ENCODE peak calls at places on chromosome 2, in four cellular contexts. U is spleen, S is tibial nerve, Z is right cardiac atrium. H is an unnamed sample. For H3K4me1 and H3K27me3, the result is how much of the 10 kb centered on the place peaks cover.

GRCh38 chr2:237092920-237093781 is 7.5 kb downstream of the COPS8 start:
- DNase-seq in U (no peak), S (no peak), Z (peak), H (no peak)

GRCh38 chr2:45337396-45337795 is 273.7 kb downstream of the SRBD1 start:
- DNase-seq in U (no peak), S (no peak), Z (no peak), H (no peak)

GRCh38 chr2:169012812-169013627 is 18.1 kb downstream of the ABCB11 start:
- DNase-seq in U (no peak), S (no peak), Z (no peak), H (no peak)

GRCh38 chr2:234792566-234792965 is 159.3 kb upstream of the SH3BP4 start:
- DNase-seq in U (no peak), S (no peak), Z (no peak), H (no peak)

GRCh38 chr2:37670378-37671012 is 947 bp downstream of the CDC42EP3 start:
- DNase-seq in U (no peak), S (no peak), Z (no peak), H (no peak)

GRCh38 chr2:58834404-58834803 is 593.3 kb upstream of the FANCL start:
- DNase-seq in U (no peak), S (no peak), Z (no peak), H (no peak)

GRCh38 chr2:218291318-218291933 is 877 bp downstream of the TMBIM1 start:
- DNase-seq in U (peak), S (no peak), Z (no peak), H (peak)

GRCh38 chr2:83784920-83785319 is 674.2 kb downstream of the SUCLG1 start:
- DNase-seq in U (no peak), S (no peak), Z (no peak), H (no peak)

GRCh38 chr2:8309131-8309530 is 372.7 kb upstream of the ID2 start:
- DNase-seq in U (no peak), S (no peak), Z (no peak), H (no peak)

GRCh38 chr2:171893196-171893823 is 734 bp downstream of the SLC25A12 start:
- DNase-seq in U (no peak), S (no peak), Z (no peak), H (peak)

GRCh38 chr2:98748303-98749052 is 17.5 kb upstream of the MGAT4A start:
- DNase-seq in U (no peak), S (no peak), Z (no peak), H (no peak)
- H3K27ac ChIP-seq in U (no peak), S (peak), Z (no peak), H (peak)

GRCh38 chr2:98460573-98461560 is 16.2 kb downstream of the INPP4A start:
- DNase-seq in U (peak), S (no peak), Z (no peak), H (no peak)

GRCh38 chr2:98458207-98458606 is 13.5 kb downstream of the INPP4A start:
- DNase-seq in U (no peak), S (no peak), Z (no peak), H (no peak)

GRCh38 chr2:98457045-98457696 is 12.5 kb downstream of the INPP4A start:
- DNase-seq in U (no peak), S (no peak), Z (no peak), H (no peak)

GRCh38 chr2:98459776-98460175 is 15.1 kb downstream of the INPP4A start:
- DNase-seq in U (no peak), S (no peak), Z (no peak), H (no peak)

DNA sequence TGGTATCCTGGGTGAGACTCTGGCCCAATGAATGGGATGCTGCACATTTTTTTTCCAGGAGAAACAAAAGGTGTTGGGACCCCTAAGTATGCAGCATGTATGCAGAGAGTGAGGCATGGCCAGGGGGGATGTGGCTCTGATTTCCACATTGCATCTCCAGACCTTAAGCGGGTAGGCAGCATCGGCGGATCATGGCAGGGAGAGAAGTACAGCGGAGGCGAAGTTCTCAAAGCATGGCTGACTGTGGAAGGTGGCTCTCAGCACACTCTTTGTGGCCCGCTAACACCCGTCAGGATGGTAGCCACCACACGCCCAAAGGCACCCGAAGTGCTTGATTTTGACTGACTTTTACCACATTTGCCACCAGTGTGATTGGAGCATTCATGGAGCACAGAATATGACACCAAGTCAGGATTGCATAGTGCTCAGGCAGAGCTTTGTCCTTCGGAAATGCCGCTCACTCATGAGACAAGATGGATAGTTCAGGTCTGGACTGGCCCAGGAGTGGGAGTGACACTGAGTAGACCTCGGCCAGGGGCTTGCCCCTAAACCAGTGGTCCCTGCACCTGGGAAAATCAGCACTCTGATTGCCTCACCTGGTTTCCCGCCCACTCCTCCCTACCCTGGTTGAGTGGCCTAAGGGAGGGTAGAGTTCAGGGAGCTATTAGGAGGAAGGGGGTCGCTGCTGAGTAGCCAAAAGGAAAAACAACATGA is 14.2 kb downstream of the INPP4A start:
- DNase-seq in U (peak), S (no peak), Z (no peak), H (no peak)
- H3K4me1 ChIP-seq in U (half or more), S (under half), Z (under half), H (under half)

DNA sequence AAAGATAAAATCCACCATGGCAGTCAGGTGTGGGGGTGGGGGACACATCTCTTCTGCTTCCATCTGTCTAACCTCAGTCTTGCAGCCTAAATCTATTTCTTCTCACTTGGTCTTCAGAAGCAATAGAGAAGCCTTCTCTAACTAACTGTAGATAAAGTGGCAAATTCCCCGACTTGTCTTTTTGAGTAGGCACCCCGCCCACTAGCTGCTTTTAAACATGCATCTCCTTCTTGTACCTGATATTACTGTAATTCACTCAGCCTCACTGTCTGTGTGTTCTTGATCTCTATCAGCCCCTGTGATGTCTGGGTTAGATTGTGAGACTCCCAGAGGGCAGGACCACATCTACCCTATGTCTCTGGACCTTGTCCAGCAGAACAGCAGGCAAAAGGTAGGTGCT is 6.8 kb downstream of the MARCHF4 start:
- DNase-seq in U (no peak), S (no peak), Z (no peak), H (no peak)
- H3K27me3 ChIP-seq in U (under half), S (under half), Z (under half), H (under half)

GRCh38 chr2:42359894-42360483 is 1.0 kb downstream of the COX7A2L start:
- DNase-seq in U (no peak), S (no peak), Z (no peak), H (peak)
- H3K27ac ChIP-seq in U (peak), S (peak), Z (peak), H (peak)

DNA sequence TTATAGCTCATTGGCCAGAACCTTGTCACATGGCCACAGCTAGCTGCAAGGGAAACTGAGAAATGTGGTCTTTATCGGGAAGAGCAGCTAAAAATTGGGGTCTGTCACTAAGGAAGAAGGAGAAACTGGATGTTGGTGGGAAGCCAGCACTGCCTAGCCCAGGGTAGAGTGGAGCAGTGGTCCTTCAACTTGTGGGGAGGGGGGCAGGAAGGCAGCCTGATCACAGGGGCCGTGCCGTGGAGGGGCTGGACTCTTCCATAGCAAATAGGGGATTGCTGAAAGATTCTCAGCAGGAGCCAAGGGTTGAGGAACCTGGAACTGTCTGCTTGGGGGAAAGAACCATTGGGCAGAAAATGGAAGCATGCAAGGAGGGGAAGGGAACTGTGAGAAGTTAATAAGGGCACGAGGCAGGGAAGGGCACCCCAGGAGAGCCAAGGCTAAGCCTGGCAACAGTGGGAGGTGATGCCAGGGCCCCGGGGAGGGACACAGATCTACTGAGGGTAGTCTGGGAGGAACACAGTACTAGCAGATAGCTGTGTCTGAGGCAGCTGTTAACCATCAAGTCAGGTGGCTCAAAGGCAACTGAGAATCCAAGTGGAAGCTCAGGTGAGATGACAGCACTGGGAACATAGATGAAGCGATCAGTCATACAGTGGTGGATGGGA is 5.9 kb upstream of the NEURL3 start:
- DNase-seq in U (no peak), S (no peak), Z (no peak), H (no peak)
- H3K4me1 ChIP-seq in U (under half), S (under half), Z (under half), H (under half)

DNA sequence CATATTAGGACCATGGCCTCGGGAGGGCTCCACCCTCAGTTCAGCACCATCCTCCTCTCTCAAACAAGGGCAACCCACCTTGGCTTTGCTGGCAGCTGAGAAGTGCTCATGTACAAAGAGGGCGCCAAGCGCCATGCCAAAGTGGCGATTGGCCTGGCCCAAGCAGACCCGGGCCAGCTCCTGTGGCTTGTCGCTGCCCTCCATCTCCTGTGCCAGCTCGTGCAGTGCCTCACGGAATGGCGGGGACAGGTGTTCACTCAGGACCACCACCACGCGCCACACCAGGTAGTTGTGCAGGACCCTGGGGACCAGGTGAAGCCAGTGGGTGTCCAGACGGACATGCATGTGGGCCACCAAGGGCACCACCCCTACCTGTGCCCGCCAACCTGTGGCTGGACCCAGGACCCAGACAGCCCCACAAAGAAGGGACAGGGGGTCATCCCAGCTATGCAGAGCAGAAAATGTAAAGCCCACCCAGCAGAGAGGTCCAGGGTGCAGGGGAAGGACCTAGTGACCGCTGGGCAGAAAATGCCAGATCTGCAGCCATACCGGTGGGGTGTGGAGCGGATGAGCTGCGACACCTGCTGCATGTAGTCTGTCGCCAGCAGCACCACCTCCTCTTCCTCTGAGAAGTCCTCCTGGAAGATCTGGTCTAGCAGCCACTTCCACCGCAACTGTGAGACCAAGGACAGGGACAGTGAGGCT is 3.6 kb downstream of the ECEL1 start:
- DNase-seq in U (peak), S (no peak), Z (no peak), H (no peak)
- H3K27me3 ChIP-seq in U (under half), S (half or more), Z (under half), H (under half)

DNA sequence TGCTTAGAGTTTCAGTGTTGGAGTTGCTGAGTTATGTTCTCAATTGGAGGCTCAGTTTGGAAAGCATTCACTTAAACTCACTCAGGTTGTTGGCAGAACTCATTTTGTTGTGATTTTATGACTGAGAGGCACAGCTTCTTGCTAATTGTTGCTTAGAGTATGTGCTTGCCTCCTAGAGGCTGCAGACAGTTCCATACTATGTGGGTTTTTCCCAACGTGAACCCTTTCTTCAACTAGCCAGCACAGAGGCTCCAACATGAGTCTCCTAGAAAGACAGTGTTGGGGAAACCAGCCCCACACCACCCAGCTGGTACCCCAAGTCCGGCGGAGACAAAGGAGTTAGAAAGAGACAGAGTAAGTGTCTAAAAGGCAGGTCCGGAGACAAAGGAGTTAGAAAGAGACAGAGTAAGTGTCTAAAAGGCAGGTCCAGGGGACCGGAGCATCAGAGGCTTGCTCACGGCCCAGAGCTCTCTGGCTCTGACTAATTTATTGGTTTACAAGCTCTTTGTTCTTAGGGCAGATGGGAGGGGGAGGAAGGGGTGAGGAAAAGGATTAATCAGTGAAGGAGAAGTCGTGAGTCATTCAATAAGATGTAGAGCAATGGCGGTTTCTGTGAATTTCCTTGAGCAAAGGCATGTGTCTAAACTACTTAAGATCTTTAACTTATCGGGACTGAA is 999.7 kb upstream of the LRRTM1 start:
- DNase-seq in U (no peak), S (no peak), Z (no peak), H (no peak)
- H3K27ac ChIP-seq in U (no peak), S (no peak), Z (no peak), H (no peak)